ENCODE peak calls at places on chromosome 2, in five cellular contexts. H is GM19239, M is fibroblast of pulmonary artery, Z is H54, N is kidney tubule cell. G is an unnamed sample.

GRCh38 chr2:78701546-78701945 is 324.0 kb upstream of the REG3G start:
- DNase-seq in H (no peak), M (no peak), Z (no peak), N (no peak), G (no peak)

GRCh38 chr2:20034218-20034617 is 17.2 kb downstream of the LAPTM4A start:
- DNase-seq in H (no peak), M (no peak), Z (no peak), N (no peak), G (no peak)

GRCh38 chr2:197777823-197778407 is 7.2 kb downstream of the BOLL start:
- DNase-seq in H (no peak), M (peak), Z (no peak), N (peak), G (peak)

GRCh38 chr2:225025917-225026571 is 16.2 kb downstream of the DOCK10 start:
- DNase-seq in H (no peak), M (peak), Z (no peak), N (peak), G (peak)

GRCh38 chr2:188984680-188985079 is 10.5 kb downstream of the COL3A1 start:
- DNase-seq in H (no peak), M (peak), Z (no peak), N (no peak), G (peak)

GRCh38 chr2:215812966-215813365 is 200.4 kb downstream of the MREG start:
- DNase-seq in H (no peak), M (peak), Z (no peak), N (peak), G (peak)

GRCh38 chr2:191018048-191018447 is 4.1 kb upstream of the STAT1 start:
- DNase-seq in H (no peak), M (no peak), Z (no peak), N (peak), G (no peak)

GRCh38 chr2:235091983-235092382 is 140.2 kb downstream of the SH3BP4 start:
- DNase-seq in H (no peak), M (no peak), Z (no peak), N (no peak), G (no peak)

GRCh38 chr2:157523270-157524059 is 79.6 kb upstream of the CYTIP start:
- DNase-seq in H (no peak), M (no peak), Z (no peak), N (no peak), G (no peak)

GRCh38 chr2:120881981-120882788 is 146.5 kb downstream of the GLI2 start:
- DNase-seq in H (no peak), M (no peak), Z (no peak), N (no peak), G (no peak)

GRCh38 chr2:20171445-20171977 is 53.4 kb downstream of the SDC1 start:
- DNase-seq in H (no peak), M (no peak), Z (no peak), N (no peak), G (no peak)

GRCh38 chr2:79389475-79389874 is 123.4 kb upstream of the CTNNA2 start:
- DNase-seq in H (no peak), M (no peak), Z (no peak), N (no peak), G (no peak)

G was measured in cardiac fibroblast.